ENCODE peak calls at places on chromosomes 7 and 10, in ten cellular contexts. One of them, this sample, is unnamed.

GRCh38 chr10:44807451-44807850 is 103.7 kb upstream of the TMEM72 start:
- DNase-seq in HepG2: no peak
- DNase-seq in H1: no peak
- DNase-seq in lower leg skin: no peak
- DNase-seq in Peyer's patch: no peak
- DNase-seq in adrenal gland: no peak
- DNase-seq in spleen: no peak
- DNase-seq in GM12892: no peak
- DNase-seq in uterus: no peak
- DNase-seq in tibial nerve: no peak
- DNase-seq in this sample: no peak

GRCh38 chr10:123766761-123767160 is 100.6 kb downstream of the GPR26 start:
- DNase-seq in spleen: no peak
- DNase-seq in GM12892: no peak
- DNase-seq in H1: no peak
- DNase-seq in HepG2: no peak
- DNase-seq in uterus: no peak
- DNase-seq in lower leg skin: no peak
- DNase-seq in adrenal gland: no peak
- DNase-seq in tibial nerve: no peak
- DNase-seq in Peyer's patch: no peak
- DNase-seq in this sample: no peak

GRCh38 chr7:73856941-73857340 is 4.0 kb upstream of the TMEM270 start:
- DNase-seq in tibial nerve: no peak
- DNase-seq in lower leg skin: no peak
- DNase-seq in H1: no peak
- DNase-seq in spleen: peak
- DNase-seq in GM12892: no peak
- DNase-seq in adrenal gland: no peak
- DNase-seq in HepG2: no peak
- DNase-seq in uterus: no peak
- DNase-seq in Peyer's patch: no peak
- DNase-seq in this sample: no peak

GRCh38 chr7:41979834-41980307 is 257.1 kb downstream of the GLI3 start:
- DNase-seq in HepG2: peak
- DNase-seq in tibial nerve: peak
- DNase-seq in uterus: peak
- DNase-seq in Peyer's patch: no peak
- DNase-seq in adrenal gland: peak
- DNase-seq in H1: no peak
- DNase-seq in lower leg skin: no peak
- DNase-seq in GM12892: no peak
- DNase-seq in spleen: no peak
- DNase-seq in this sample: no peak

GRCh38 chr10:103695584-103696005 is 159.8 kb downstream of the SH3PXD2A start:
- DNase-seq in H1: no peak
- DNase-seq in uterus: peak
- DNase-seq in Peyer's patch: peak
- DNase-seq in HepG2: no peak
- DNase-seq in adrenal gland: no peak
- DNase-seq in lower leg skin: no peak
- DNase-seq in tibial nerve: peak
- DNase-seq in spleen: no peak
- DNase-seq in GM12892: no peak
- DNase-seq in this sample: no peak

GRCh38 chr7:12493407-12493806 is 77.1 kb upstream of the SCIN start:
- DNase-seq in adrenal gland: peak
- DNase-seq in GM12892: no peak
- DNase-seq in Peyer's patch: no peak
- DNase-seq in uterus: no peak
- DNase-seq in H1: no peak
- DNase-seq in HepG2: no peak
- DNase-seq in lower leg skin: no peak
- DNase-seq in tibial nerve: no peak
- DNase-seq in spleen: no peak
- DNase-seq in this sample: no peak

GRCh38 chr10:111077715-111078504 is 1.1 kb downstream of the ADRA2A start:
- DNase-seq in HepG2: no peak
- DNase-seq in lower leg skin: no peak
- DNase-seq in GM12892: no peak
- DNase-seq in Peyer's patch: peak
- DNase-seq in tibial nerve: no peak
- DNase-seq in spleen: no peak
- DNase-seq in H1: no peak
- DNase-seq in uterus: no peak
- DNase-seq in adrenal gland: no peak
- DNase-seq in this sample: no peak

GRCh38 chr10:104306897-104307296 is 31.4 kb downstream of the ITPRIP start:
- DNase-seq in GM12892: no peak
- DNase-seq in lower leg skin: no peak
- DNase-seq in H1: no peak
- DNase-seq in HepG2: no peak
- DNase-seq in tibial nerve: no peak
- DNase-seq in adrenal gland: no peak
- DNase-seq in Peyer's patch: no peak
- DNase-seq in spleen: no peak
- DNase-seq in uterus: no peak
- DNase-seq in this sample: no peak

GRCh38 chr7:29274156-29275017 is 79.8 kb downstream of the CHN2 start:
- DNase-seq in GM12892: no peak
- DNase-seq in spleen: no peak
- DNase-seq in Peyer's patch: no peak
- DNase-seq in HepG2: no peak
- DNase-seq in uterus: no peak
- DNase-seq in tibial nerve: no peak
- DNase-seq in adrenal gland: peak
- DNase-seq in lower leg skin: no peak
- DNase-seq in H1: no peak
- DNase-seq in this sample: no peak

GRCh38 chr10:3151889-3152565 is 20.6 kb downstream of the PITRM1 start:
- DNase-seq in HepG2: no peak
- DNase-seq in GM12892: no peak
- DNase-seq in Peyer's patch: no peak
- DNase-seq in lower leg skin: no peak
- DNase-seq in adrenal gland: no peak
- DNase-seq in H1: no peak
- DNase-seq in uterus: no peak
- DNase-seq in tibial nerve: no peak
- DNase-seq in spleen: no peak
- DNase-seq in this sample: no peak

GRCh38 chr7:142134944-142135343 is 23.4 kb downstream of the MGAM2 start:
- DNase-seq in HepG2: peak
- DNase-seq in GM12892: no peak
- DNase-seq in lower leg skin: no peak
- DNase-seq in tibial nerve: no peak
- DNase-seq in Peyer's patch: no peak
- DNase-seq in H1: no peak
- DNase-seq in adrenal gland: no peak
- DNase-seq in spleen: no peak
- DNase-seq in uterus: no peak
- DNase-seq in this sample: no peak

GRCh38 chr10:96376483-96376882 is 17.7 kb upstream of the OPALIN start:
- DNase-seq in Peyer's patch: no peak
- DNase-seq in H1: no peak
- DNase-seq in spleen: no peak
- DNase-seq in GM12892: peak
- DNase-seq in uterus: no peak
- DNase-seq in adrenal gland: no peak
- DNase-seq in HepG2: no peak
- DNase-seq in lower leg skin: no peak
- DNase-seq in tibial nerve: no peak
- DNase-seq in this sample: no peak

GRCh38 chr10:127278001-127278400 is 81.6 kb upstream of the INSYN2A start:
- DNase-seq in HepG2: peak
- DNase-seq in tibial nerve: no peak
- DNase-seq in GM12892: no peak
- DNase-seq in spleen: no peak
- DNase-seq in H1: no peak
- DNase-seq in adrenal gland: no peak
- DNase-seq in uterus: no peak
- DNase-seq in lower leg skin: no peak
- DNase-seq in Peyer's patch: no peak
- DNase-seq in this sample: peak

GRCh38 chr7:47034180-47034579 is 547.7 kb downstream of the TNS3 start:
- DNase-seq in lower leg skin: no peak
- DNase-seq in adrenal gland: no peak
- DNase-seq in tibial nerve: no peak
- DNase-seq in GM12892: no peak
- DNase-seq in spleen: no peak
- DNase-seq in HepG2: no peak
- DNase-seq in Peyer's patch: no peak
- DNase-seq in H1: no peak
- DNase-seq in uterus: no peak
- DNase-seq in this sample: peak

GRCh38 chr10:102646610-102647432 is 2.5 kb downstream of the TRIM8 start:
- DNase-seq in H1: no peak
- DNase-seq in Peyer's patch: peak
- DNase-seq in GM12892: no peak
- DNase-seq in uterus: no peak
- DNase-seq in adrenal gland: no peak
- DNase-seq in tibial nerve: peak
- DNase-seq in lower leg skin: peak
- DNase-seq in HepG2: no peak
- DNase-seq in spleen: peak
- DNase-seq in this sample: no peak
- TF ChIP-seq POLR2A in H1: no peak
- TF ChIP-seq POLR2A in Peyer's patch: no peak
- TF ChIP-seq POLR2A in GM12892: no peak
- TF ChIP-seq POLR2A in uterus: no peak
- TF ChIP-seq POLR2A in adrenal gland: no peak
- TF ChIP-seq POLR2A in tibial nerve: no peak
- TF ChIP-seq POLR2A in lower leg skin: no peak
- TF ChIP-seq POLR2A in HepG2: no peak
- TF ChIP-seq POLR2A in spleen: no peak
- TF ChIP-seq POLR2A in this sample: no peak

GRCh38 chr10:56360967-56361841 is at the start of gene ZWINT:
- DNase-seq in H1: peak
- DNase-seq in spleen: peak
- DNase-seq in uterus: peak
- DNase-seq in adrenal gland: peak
- DNase-seq in GM12892: peak
- DNase-seq in lower leg skin: peak
- DNase-seq in tibial nerve: peak
- DNase-seq in Peyer's patch: peak
- DNase-seq in HepG2: peak
- DNase-seq in this sample: peak
- TF ChIP-seq POLR2A in H1: peak
- TF ChIP-seq POLR2A in spleen: no peak
- TF ChIP-seq POLR2A in uterus: no peak
- TF ChIP-seq POLR2A in adrenal gland: peak
- TF ChIP-seq POLR2A in GM12892: peak
- TF ChIP-seq POLR2A in lower leg skin: no peak
- TF ChIP-seq POLR2A in tibial nerve: peak
- TF ChIP-seq POLR2A in Peyer's patch: no peak
- TF ChIP-seq POLR2A in HepG2: peak
- TF ChIP-seq POLR2A in this sample: peak

GRCh38 chr7:138929969-138930368 is 51.2 kb downstream of the KIAA1549 start:
- DNase-seq in lower leg skin: no peak
- DNase-seq in spleen: no peak
- DNase-seq in GM12892: no peak
- DNase-seq in adrenal gland: no peak
- DNase-seq in HepG2: no peak
- DNase-seq in Peyer's patch: no peak
- DNase-seq in H1: no peak
- DNase-seq in uterus: no peak
- DNase-seq in tibial nerve: no peak
- DNase-seq in this sample: no peak

GRCh38 chr7:138919912-138920311 is 61.3 kb downstream of the KIAA1549 start:
- DNase-seq in lower leg skin: no peak
- DNase-seq in GM12892: no peak
- DNase-seq in tibial nerve: no peak
- DNase-seq in Peyer's patch: no peak
- DNase-seq in spleen: no peak
- DNase-seq in H1: no peak
- DNase-seq in HepG2: no peak
- DNase-seq in adrenal gland: no peak
- DNase-seq in uterus: no peak
- DNase-seq in this sample: no peak

GRCh38 chr7:138919256-138919655 is 61.9 kb downstream of the KIAA1549 start:
- DNase-seq in HepG2: no peak
- DNase-seq in GM12892: no peak
- DNase-seq in adrenal gland: no peak
- DNase-seq in tibial nerve: no peak
- DNase-seq in Peyer's patch: no peak
- DNase-seq in lower leg skin: no peak
- DNase-seq in H1: no peak
- DNase-seq in spleen: no peak
- DNase-seq in uterus: no peak
- DNase-seq in this sample: no peak

GRCh38 chr7:138926241-138926612 is 55.0 kb downstream of the KIAA1549 start:
- DNase-seq in H1: no peak
- DNase-seq in spleen: no peak
- DNase-seq in Peyer's patch: no peak
- DNase-seq in uterus: no peak
- DNase-seq in adrenal gland: no peak
- DNase-seq in HepG2: no peak
- DNase-seq in lower leg skin: no peak
- DNase-seq in GM12892: no peak
- DNase-seq in tibial nerve: no peak
- DNase-seq in this sample: no peak

DNA sequence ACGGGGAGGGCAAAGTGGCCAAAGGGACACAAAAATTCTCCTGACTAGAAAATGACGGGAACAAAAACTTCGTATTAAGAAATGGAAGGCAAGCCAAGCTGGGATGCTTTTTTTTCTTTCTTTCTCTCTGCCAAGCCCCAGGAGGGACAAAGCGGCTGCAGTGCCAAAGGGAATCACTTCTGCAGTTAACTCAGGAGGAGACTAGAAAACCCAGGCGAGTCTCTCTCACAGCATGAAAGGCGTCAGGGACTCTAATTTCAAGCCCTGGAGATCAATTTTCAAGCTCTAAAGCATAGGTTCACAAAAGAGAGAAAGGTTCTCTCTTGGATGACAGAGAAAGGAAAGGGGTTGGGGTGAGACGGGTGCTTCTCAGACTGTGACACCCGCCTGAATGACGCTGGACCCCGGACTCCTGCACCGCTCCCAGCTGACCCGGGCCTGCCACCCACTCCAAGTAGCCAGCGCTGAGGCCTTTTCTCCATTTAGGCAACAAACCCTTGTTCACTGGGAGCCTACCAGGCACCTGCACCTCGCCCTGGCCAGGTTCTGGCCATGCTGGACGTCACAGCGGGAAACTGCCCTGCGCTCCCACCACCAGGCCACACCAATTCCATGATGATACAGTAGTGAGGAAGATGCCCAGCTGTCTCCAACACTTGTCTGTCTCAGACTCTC is 56.5 kb downstream of the KIAA1549 start:
- DNase-seq in spleen: no peak
- DNase-seq in H1: no peak
- DNase-seq in HepG2: no peak
- DNase-seq in GM12892: no peak
- DNase-seq in lower leg skin: no peak
- DNase-seq in adrenal gland: no peak
- DNase-seq in tibial nerve: no peak
- DNase-seq in uterus: no peak
- DNase-seq in Peyer's patch: no peak
- DNase-seq in this sample: no peak
- TF ChIP-seq POLR2A in spleen: no peak
- TF ChIP-seq POLR2A in H1: no peak
- TF ChIP-seq POLR2A in HepG2: no peak
- TF ChIP-seq POLR2A in GM12892: no peak
- TF ChIP-seq POLR2A in lower leg skin: no peak
- TF ChIP-seq POLR2A in adrenal gland: no peak
- TF ChIP-seq POLR2A in tibial nerve: no peak
- TF ChIP-seq POLR2A in uterus: no peak
- TF ChIP-seq POLR2A in Peyer's patch: no peak
- TF ChIP-seq POLR2A in this sample: no peak

GRCh38 chr10:95246582-95247051 is 44.2 kb downstream of the PDLIM1 start:
- DNase-seq in uterus: peak
- DNase-seq in GM12892: no peak
- DNase-seq in HepG2: peak
- DNase-seq in adrenal gland: peak
- DNase-seq in spleen: peak
- DNase-seq in H1: no peak
- DNase-seq in lower leg skin: peak
- DNase-seq in tibial nerve: peak
- DNase-seq in Peyer's patch: peak
- DNase-seq in this sample: no peak
- TF ChIP-seq POLR2A in uterus: no peak
- TF ChIP-seq POLR2A in GM12892: no peak
- TF ChIP-seq POLR2A in HepG2: no peak
- TF ChIP-seq POLR2A in adrenal gland: no peak
- TF ChIP-seq POLR2A in spleen: no peak
- TF ChIP-seq POLR2A in H1: no peak
- TF ChIP-seq POLR2A in lower leg skin: no peak
- TF ChIP-seq POLR2A in tibial nerve: no peak
- TF ChIP-seq POLR2A in Peyer's patch: no peak
- TF ChIP-seq POLR2A in this sample: no peak

This sample was measured in H54.